ENCODE peak calls at places on chromosomes 4 and X, in six cellular contexts. N, B, A, I, M and R are unnamed samples.

GRCh38 chr4:105520819-105521790 is 31.3 kb upstream of the ARHGEF38 start:
- DNase-seq in N (no peak), B (no peak), A (no peak), I (peak), M (no peak), R (peak)

GRCh38 chrX:34578237-34578636 is 78.8 kb downstream of the TMEM47 start:
- DNase-seq in N (no peak), B (no peak), A (no peak), I (peak), M (no peak), R (peak)

GRCh38 chr4:115418997-115419396 is 305.6 kb upstream of the NDST4 start:
- DNase-seq in N (no peak), B (no peak), A (no peak), I (no peak), M (no peak), R (no peak)

GRCh38 chr4:171814545-171814944 is 1.3 kb downstream of the GALNTL6 start:
- DNase-seq in N (no peak), B (no peak), A (no peak), I (no peak), M (no peak), R (no peak)

GRCh38 chr4:40402556-40402955 is 67.4 kb downstream of the CHRNA9 start:
- DNase-seq in N (no peak), B (no peak), A (no peak), I (no peak), M (no peak), R (no peak)

GRCh38 chr4:184310171-184310567 is 92.5 kb upstream of the ENPP6 start:
- DNase-seq in N (no peak), B (peak), A (no peak), I (no peak), M (no peak), R (no peak)

GRCh38 chrX:101260435-101260834 is 30.7 kb downstream of the TAF7L start:
- DNase-seq in N (no peak), B (no peak), A (no peak), I (peak), M (no peak), R (peak)

GRCh38 chr4:111849726-111850284 is 295.4 kb upstream of the FAM241A start:
- DNase-seq in N (no peak), B (no peak), A (no peak), I (peak), M (no peak), R (no peak)